ENCODE peak calls at places on chromosomes 1 and 21, in eight cellular contexts. E is fibroblast of the conjunctiva, Y is GM23248, J is fibroblast of lung, F is H54, M is MCF 10A, C is cardiac fibroblast, I is uterus. X is an unnamed sample.

GRCh38 chr1:244316986-244317655 is 134.6 kb downstream of the ADSS2 start:
- DNase-seq in E (no peak), Y (no peak), J (no peak), F (no peak), M (no peak), C (no peak), I (no peak), X (no peak)

GRCh38 chr1:56374026-56374974 is 205.1 kb downstream of the PLPP3 start:
- DNase-seq in E (no peak), Y (peak; percentile 59), J (peak; percentile 30), F (no peak), M (no peak), C (peak; percentile 7), I (no peak), X (no peak)

GRCh38 chr1:117670996-117671780 is 65.3 kb downstream of the TENT5C start:
- DNase-seq in E (no peak), Y (no peak), J (no peak), F (no peak), M (no peak), C (no peak), I (no peak), X (no peak)

GRCh38 chr21:38660333-38661295 is 145.1 kb upstream of the ETS2 start:
- DNase-seq in E (no peak), Y (peak; percentile 48), J (no peak), F (no peak), M (no peak), C (no peak), I (peak; percentile 34), X (no peak)

GRCh38 chr1:227317541-227318002 is 720 bp downstream of the CDC42BPA start:
- DNase-seq in E (peak; percentile 57), Y (peak; percentile 79), J (peak; percentile 73), F (peak; percentile 20), M (peak; percentile 89), C (peak; percentile 68), I (peak; percentile 39), X (peak; percentile 45)

GRCh38 chr1:150629115-150629928 is at the start of gene ENSA:
- DNase-seq in E (peak; percentile 100), Y (peak; percentile 100), J (peak; percentile 100), F (peak; percentile 89), M (peak; percentile 100), C (peak; percentile 100), I (peak; percentile 96), X (peak; percentile 99)

GRCh38 chr21:43819511-43820405 is 30.4 kb downstream of the RRP1 start:
- DNase-seq in E (no peak), Y (no peak), J (no peak), F (no peak), M (no peak), C (no peak), I (no peak), X (no peak)

GRCh38 chr1:59128784-59129227 is 168.1 kb upstream of the FGGY start:
- DNase-seq in E (no peak), Y (peak; percentile 75), J (no peak), F (no peak), M (no peak), C (peak; percentile 77), I (no peak), X (no peak)

GRCh38 chr1:192580351-192580962 is 4.9 kb downstream of the RGS1 start:
- DNase-seq in E (peak; percentile 62), Y (peak; percentile 75), J (peak; percentile 85), F (no peak), M (peak; percentile 72), C (peak; percentile 82), I (no peak), X (no peak)

GRCh38 chr1:38559180-38559874 is 300.2 kb downstream of the RRAGC start:
- DNase-seq in E (no peak), Y (peak; percentile 10), J (no peak), F (no peak), M (no peak), C (no peak), I (no peak), X (peak; percentile 66)

GRCh38 chr1:30725450-30726095 is 2.2 kb upstream of the MATN1 start:
- DNase-seq in E (no peak), Y (no peak), J (no peak), F (no peak), M (no peak), C (no peak), I (no peak), X (no peak)

GRCh38 chr1:234970731-234971476 is 157.7 kb downstream of the TOMM20 start:
- DNase-seq in E (peak; percentile 93), Y (peak; percentile 91), J (peak; percentile 99), F (peak; percentile 23), M (peak; percentile 53), C (peak; percentile 98), I (peak; percentile 84), X (peak; percentile 78)

GRCh38 chr21:42500736-42501135 is 4.7 kb upstream of the RSPH1 start:
- DNase-seq in E (no peak), Y (no peak), J (no peak), F (no peak), M (no peak), C (no peak), I (no peak), X (no peak)

GRCh38 chr1:160427625-160428024 is 27.3 kb downstream of the VANGL2 start:
- DNase-seq in E (no peak), Y (no peak), J (no peak), F (no peak), M (no peak), C (no peak), I (no peak), X (no peak)

GRCh38 chr1:246836647-246837046 is 95.1 kb downstream of the AHCTF1 start:
- DNase-seq in E (peak; percentile 6), Y (peak; percentile 9), J (peak; percentile 42), F (no peak), M (no peak), C (no peak), I (no peak), X (no peak)

GRCh38 chr1:183272390-183272801 is 86.3 kb downstream of the LAMC2 start:
- DNase-seq in E (peak; percentile 21), Y (peak; percentile 88), J (peak; percentile 77), F (peak; percentile 73), M (peak; percentile 63), C (peak; percentile 87), I (no peak), X (no peak)

GRCh38 chr1:100866041-100866900 is 28.4 kb downstream of the EXTL2 start:
- DNase-seq in E (no peak), Y (peak; percentile 71), J (peak; percentile 75), F (no peak), M (peak; percentile 55), C (peak; percentile 80), I (no peak), X (no peak)

GRCh38 chr1:167538657-167539056 is 14.9 kb downstream of the CREG1 start:
- DNase-seq in E (no peak), Y (peak; percentile 16), J (peak; percentile 21), F (no peak), M (no peak), C (no peak), I (no peak), X (no peak)

GRCh38 chr1:21667348-21668231 is 1.6 kb downstream of the RAP1GAP start:
- DNase-seq in E (no peak), Y (no peak), J (no peak), F (no peak), M (no peak), C (no peak), I (no peak), X (no peak)

GRCh38 chr1:70487910-70488665 is 77.0 kb downstream of the CTH start:
- DNase-seq in E (no peak), Y (peak; percentile 54), J (peak; percentile 40), F (no peak), M (peak; percentile 63), C (peak; percentile 42), I (no peak), X (no peak)

GRCh38 chr1:63789856-63790605 is 16.2 kb downstream of the ROR1 start:
- DNase-seq in E (no peak), Y (no peak), J (no peak), F (no peak), M (no peak), C (no peak), I (no peak), X (no peak)

GRCh38 chr1:32372149-32372756 is 9.9 kb downstream of the TSSK3 start:
- DNase-seq in E (no peak), Y (no peak), J (no peak), F (no peak), M (no peak), C (no peak), I (no peak), X (no peak)

GRCh38 chr21:20443558-20444155 is 554.6 kb upstream of the NCAM2 start:
- DNase-seq in E (no peak), Y (no peak), J (no peak), F (no peak), M (peak; percentile 44), C (no peak), I (no peak), X (no peak)

GRCh38 chr1:151372411-151372934 is at the start of gene SELENBP1:
- DNase-seq in E (peak; percentile 79), Y (peak; percentile 72), J (peak; percentile 94), F (peak; percentile 44), M (peak; percentile 94), C (peak; percentile 92), I (peak; percentile 83), X (peak; percentile 90)

GRCh38 chr1:3274972-3275371 is 179.5 kb upstream of the ARHGEF16 start:
- DNase-seq in E (no peak), Y (no peak), J (no peak), F (no peak), M (no peak), C (no peak), I (no peak), X (no peak)

GRCh38 chr1:99943238-99943794 is 26.5 kb upstream of the SLC35A3 start:
- DNase-seq in E (peak; percentile 70), Y (peak; percentile 64), J (peak; percentile 60), F (no peak), M (peak; percentile 28), C (peak; percentile 85), I (no peak), X (no peak)

GRCh38 chr1:225877570-225877969 is 4.6 kb downstream of the TMEM63A start:
- DNase-seq in E (no peak), Y (peak; percentile 69), J (peak; percentile 45), F (peak; percentile 42), M (peak; percentile 64), C (peak; percentile 52), I (peak; percentile 61), X (peak; percentile 68)

GRCh38 chr1:15876357-15876756 is 28.9 kb downstream of the SPEN start:
- DNase-seq in E (no peak), Y (no peak), J (no peak), F (no peak), M (no peak), C (no peak), I (no peak), X (no peak)

GRCh38 chr21:34526618-34527290 is 14.7 kb upstream of the KCNE1 start:
- DNase-seq in E (peak; percentile 99), Y (peak; percentile 99), J (peak; percentile 100), F (peak; percentile 78), M (peak; percentile 96), C (peak; percentile 100), I (peak; percentile 69), X (peak; percentile 68)

GRCh38 chr21:35840197-35840799 is 220.0 kb downstream of the SETD4 start:
- DNase-seq in E (peak; percentile 89), Y (peak; percentile 83), J (peak; percentile 95), F (peak; percentile 47), M (peak; percentile 72), C (peak; percentile 93), I (peak; percentile 26), X (peak; percentile 58)

GRCh38 chr1:158274797-158275196 is 14.9 kb upstream of the CD1C start:
- DNase-seq in E (no peak), Y (no peak), J (no peak), F (no peak), M (no peak), C (no peak), I (no peak), X (no peak)

GRCh38 chr21:39084979-39085729 is 98.1 kb downstream of the PSMG1 start:
- DNase-seq in E (no peak), Y (no peak), J (no peak), F (no peak), M (no peak), C (no peak), I (no peak), X (no peak)

GRCh38 chr1:24929091-24929875 is 793 bp downstream of the RUNX3 start:
- DNase-seq in E (no peak), Y (peak; percentile 57), J (no peak), F (no peak), M (no peak), C (no peak), I (no peak), X (no peak)

GRCh38 chr1:203103201-203103600 is 17.4 kb upstream of the MYOG start:
- DNase-seq in E (no peak), Y (no peak), J (no peak), F (no peak), M (no peak), C (no peak), I (no peak), X (no peak)